ENCODE peak calls at places on chromosome 3, in six cellular contexts. L is fibroblast of lung, M is GM23248, J is NT2/D1, O is upper lobe of right lung, S is colonic mucosa. W is an unnamed sample.

GRCh38 chr3:9809615-9810356 is at the start of gene TTLL3:
- DNase-seq in L (peak; percentile 53), M (peak; percentile 87), J (no peak), O (peak; percentile 91), S (peak; percentile 87), W (peak; percentile 38)

GRCh38 chr3:151768393-151768930 is 34.7 kb downstream of the AADACL2 start:
- DNase-seq in L (no peak), M (no peak), J (no peak), O (no peak), S (no peak), W (no peak)

GRCh38 chr3:54320376-54320775 is 198.0 kb downstream of the CACNA2D3 start:
- DNase-seq in L (no peak), M (no peak), J (no peak), O (no peak), S (no peak), W (no peak)

GRCh38 chr3:159189994-159190669 is 388.3 kb downstream of the MFSD1 start:
- DNase-seq in L (no peak), M (peak; percentile 77), J (no peak), O (no peak), S (no peak), W (no peak)

GRCh38 chr3:125191256-125191655 is 21.3 kb downstream of the SLC12A8 start:
- DNase-seq in L (peak; percentile 31), M (peak; percentile 44), J (no peak), O (no peak), S (no peak), W (no peak)

GRCh38 chr3:141441381-141442365 is 45.2 kb upstream of the RASA2 start:
- DNase-seq in L (peak; percentile 91), M (peak; percentile 87), J (peak; percentile 72), O (peak; percentile 85), S (peak; percentile 83), W (peak; percentile 56)

GRCh38 chr3:41364736-41365135 is 165.4 kb downstream of the CTNNB1 start:
- DNase-seq in L (no peak), M (peak; percentile 25), J (no peak), O (no peak), S (no peak), W (no peak)

GRCh38 chr3:138125548-138126221 is 6.5 kb downstream of the A4GNT start:
- DNase-seq in L (peak; percentile 19), M (peak; percentile 85), J (no peak), O (no peak), S (no peak), W (no peak)

GRCh38 chr3:24199775-24200247 is 254.7 kb downstream of the NR1D2 start:
- DNase-seq in L (no peak), M (peak; percentile 89), J (no peak), O (no peak), S (no peak), W (no peak)

GRCh38 chr3:134483195-134483890 is 2.4 kb downstream of the ANAPC13 start:
- DNase-seq in L (peak; percentile 47), M (peak; percentile 94), J (no peak), O (no peak), S (no peak), W (no peak)

GRCh38 chr3:132289311-132289710 is 27.9 kb upstream of the ACP3 start:
- DNase-seq in L (peak; percentile 63), M (peak; percentile 32), J (no peak), O (no peak), S (no peak), W (no peak)
- H3K9me3 ChIP-seq in L (no peaks in the 10 kb centered on the region), M (no peaks in the 10 kb centered on the region), J (peaks cover 17% of the 10 kb centered on the region), O (no peaks in the 10 kb centered on the region), S (no peaks in the 10 kb centered on the region), W (no peaks in the 10 kb centered on the region)

DNA sequence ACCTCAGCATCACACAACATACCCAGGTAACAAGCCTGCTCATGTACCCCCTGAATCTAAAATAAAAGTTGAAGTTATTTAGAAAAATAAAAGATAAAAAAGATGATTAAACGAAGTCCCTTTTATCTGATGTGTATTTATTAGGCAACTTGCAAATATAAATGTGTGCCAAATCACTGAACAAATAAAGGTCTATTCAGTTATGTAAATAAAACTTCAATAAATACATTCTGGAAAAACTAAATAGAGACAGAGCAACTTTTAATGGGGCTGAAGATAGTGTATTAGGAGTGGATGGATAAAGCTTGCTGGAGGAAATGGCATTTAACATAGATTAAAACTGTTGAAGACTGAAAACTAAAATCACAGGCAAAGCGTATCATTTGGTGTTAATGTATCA is 678.0 kb upstream of the GRM7 start:
- DNase-seq in L (no peak), M (no peak), J (no peak), O (no peak), S (no peak), W (no peak)
- H3K9me3 ChIP-seq in L (no peaks in the 10 kb centered on the region), M (no peaks in the 10 kb centered on the region), J (no peaks in the 10 kb centered on the region), O (no peaks in the 10 kb centered on the region), S (no peaks in the 10 kb centered on the region), W (no peaks in the 10 kb centered on the region)

DNA sequence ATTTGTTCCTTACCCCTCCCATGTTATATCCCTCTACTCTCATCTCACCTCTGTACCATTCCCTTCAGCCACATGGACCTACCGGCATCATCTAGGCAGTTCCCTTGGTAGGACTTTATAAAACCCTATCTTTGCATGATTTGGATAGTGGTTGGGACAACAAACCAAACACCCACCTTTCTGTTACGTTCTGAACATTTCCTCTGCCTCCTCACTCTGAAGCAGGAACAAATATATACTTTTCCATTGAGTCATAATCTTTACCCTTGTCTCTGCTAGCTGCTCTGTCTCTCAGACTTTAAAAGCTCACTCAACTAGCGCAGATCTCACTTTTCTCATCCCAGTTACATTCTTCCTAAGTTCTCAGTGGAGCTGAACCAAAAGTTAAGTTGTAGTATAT is 17.8 kb downstream of the UBXN7 start:
- DNase-seq in L (no peak), M (peak; percentile 46), J (no peak), O (no peak), S (no peak), W (no peak)
- H3K9me3 ChIP-seq in L (no peaks in the 10 kb centered on the region), M (no peaks in the 10 kb centered on the region), J (peaks cover 9% of the 10 kb centered on the region), O (no peaks in the 10 kb centered on the region), S (no peaks in the 10 kb centered on the region), W (no peaks in the 10 kb centered on the region)

GRCh38 chr3:474828-475227 is 278.3 kb downstream of the CHL1 start:
- DNase-seq in L (no peak), M (no peak), J (no peak), O (no peak), S (no peak), W (no peak)

GRCh38 chr3:484302-484701 is 287.7 kb downstream of the CHL1 start:
- DNase-seq in L (no peak), M (no peak), J (no peak), O (no peak), S (no peak), W (no peak)

GRCh38 chr3:481680-482079 is 285.1 kb downstream of the CHL1 start:
- DNase-seq in L (peak; percentile 3), M (peak; percentile 42), J (no peak), O (no peak), S (no peak), W (no peak)

GRCh38 chr3:482479-482878 is 285.9 kb downstream of the CHL1 start:
- DNase-seq in L (no peak), M (no peak), J (no peak), O (no peak), S (no peak), W (no peak)

GRCh38 chr3:480070-480469 is 283.5 kb downstream of the CHL1 start:
- DNase-seq in L (no peak), M (no peak), J (no peak), O (no peak), S (no peak), W (no peak)
- H3K9me3 ChIP-seq in L (no peaks in the 10 kb centered on the region), M (no peaks in the 10 kb centered on the region), J (no peaks in the 10 kb centered on the region), O (no peaks in the 10 kb centered on the region), S (no peaks in the 10 kb centered on the region), W (no peaks in the 10 kb centered on the region)

GRCh38 chr3:196517919-196518318 is 2.8 kb upstream of the SMCO1 start:
- DNase-seq in L (no peak), M (no peak), J (peak; percentile 52), O (no peak), S (no peak), W (no peak)
- H3K9me3 ChIP-seq in L (no peaks in the 10 kb centered on the region), M (no peaks in the 10 kb centered on the region), J (peaks cover 47% of the 10 kb centered on the region), O (peaks cover 26% of the 10 kb centered on the region), S (peaks cover 9% of the 10 kb centered on the region), W (peaks cover 8% of the 10 kb centered on the region)

DNA sequence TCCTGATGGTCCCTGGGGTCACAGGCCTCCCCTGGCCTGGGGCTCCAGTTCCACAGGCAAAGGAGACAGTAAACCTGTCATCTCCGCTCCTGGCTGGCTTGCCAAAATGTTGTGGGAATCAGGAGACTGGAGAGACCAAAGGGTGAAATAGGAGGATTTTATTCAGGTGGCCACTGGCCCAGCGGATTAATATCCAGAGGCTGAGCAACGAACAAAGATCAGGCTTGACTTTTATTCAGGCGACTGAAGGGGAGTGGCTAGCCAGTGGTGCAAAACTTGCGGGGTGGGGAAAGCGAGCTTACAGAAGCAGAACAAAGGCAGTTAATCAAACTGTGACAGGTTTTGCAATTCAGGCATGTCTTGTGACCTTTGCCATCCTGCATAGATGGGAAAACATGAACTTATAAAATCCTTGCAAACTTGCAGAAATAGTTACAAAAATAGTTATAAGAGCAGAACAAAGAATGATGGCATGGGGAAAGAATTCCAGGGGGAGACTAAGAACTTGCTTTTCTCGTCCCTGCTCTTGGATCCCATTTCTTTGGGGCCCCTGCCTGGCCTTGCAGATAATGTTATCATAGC is 19.8 kb upstream of the ACAD9 start:
- DNase-seq in L (peak; percentile 21), M (no peak), J (no peak), O (no peak), S (no peak), W (no peak)
- H3K9me3 ChIP-seq in L (no peaks in the 10 kb centered on the region), M (no peaks in the 10 kb centered on the region), J (peaks cover 40% of the 10 kb centered on the region), O (peaks cover 15% of the 10 kb centered on the region), S (no peaks in the 10 kb centered on the region), W (peaks cover 3% of the 10 kb centered on the region)

W was measured in T-helper 17 cell.